ENCODE peak calls at places on chromosomes 16 and 17, in six cellular contexts. X is substantia nigra, S is mucosa of gallbladder, Q is T-cell, G is hypothalamus, N is WTC11. O is an unnamed sample.

GRCh38 chr16:88558457-88559442 is 11.5 kb upstream of the ZC3H18 start:
- DNase-seq in X (no peak), S (peak; percentile 80), Q (no peak), G (peak; percentile 14), N (peak; percentile 54), O (no peak)

GRCh38 chr16:66610111-66610820 is 5.8 kb downstream of the CMTM3 start:
- DNase-seq in X (no peak), S (no peak), Q (no peak), G (no peak), N (no peak), O (no peak)

GRCh38 chr17:4859816-4860625 is 26.9 kb downstream of the MINK1 start:
- DNase-seq in X (peak; percentile 38), S (no peak), Q (no peak), G (peak; percentile 58), N (peak; percentile 32), O (no peak)

GRCh38 chr17:19447085-19447583 is 36.1 kb downstream of the RNF112 start:
- DNase-seq in X (peak; percentile 60), S (peak; percentile 84), Q (peak; percentile 61), G (peak; percentile 94), N (peak; percentile 80), O (no peak)

GRCh38 chr16:27398894-27399853 is 2.8 kb upstream of the IL21R start:
- DNase-seq in X (no peak), S (no peak), Q (no peak), G (no peak), N (no peak), O (no peak)

GRCh38 chr17:38672788-38673713 is 1.7 kb downstream of the EPOP start:
- DNase-seq in X (no peak), S (no peak), Q (no peak), G (no peak), N (no peak), O (no peak)

GRCh38 chr17:75525806-75526554 is 483 bp downstream of the LLGL2 start:
- DNase-seq in X (no peak), S (no peak), Q (no peak), G (no peak), N (peak; percentile 62), O (no peak)

GRCh38 chr17:38799501-38800236 is at the start of gene PIP4K2B:
- DNase-seq in X (peak; percentile 88), S (peak; percentile 94), Q (peak; percentile 67), G (peak; percentile 97), N (peak; percentile 97), O (peak; percentile 86)

GRCh38 chr16:86761117-86761971 is 183.0 kb downstream of the FOXL1 start:
- DNase-seq in X (no peak), S (peak; percentile 52), Q (peak; percentile 22), G (no peak), N (peak; percentile 89), O (no peak)

O was measured in anterior cingulate cortex.